ENCODE peak calls at places on chromosome 7, in six cellular contexts. S, G, H, V, W and M are unnamed samples.

GRCh38 chr7:86148501-86148900 is 495.2 kb upstream of the GRM3 start:
- DNase-seq in S (no peak), G (no peak), H (no peak), V (no peak), W (no peak), M (no peak)

GRCh38 chr7:129147723-129148122 is 3.2 kb downstream of the TSPAN33 start:
- DNase-seq in S (no peak), G (no peak), H (no peak), V (no peak), W (no peak), M (no peak)

GRCh38 chr7:122305475-122306319 is 1.1 kb upstream of the FEZF1 start:
- DNase-seq in S (no peak), G (no peak), H (no peak), V (peak), W (no peak), M (no peak)

GRCh38 chr7:116341222-116341907 is 131.0 kb downstream of the TES start:
- DNase-seq in S (no peak), G (no peak), H (no peak), V (peak), W (no peak), M (no peak)

GRCh38 chr7:107427462-107427861 is 42.4 kb upstream of the GPR22 start:
- DNase-seq in S (no peak), G (no peak), H (peak), V (no peak), W (peak), M (no peak)

GRCh38 chr7:22934023-22934422 is 79.9 kb downstream of the HYCC1 start:
- DNase-seq in S (no peak), G (no peak), H (no peak), V (peak), W (no peak), M (no peak)

GRCh38 chr7:144842377-144842851 is 6.6 kb upstream of the TPK1 start:
- DNase-seq in S (no peak), G (no peak), H (no peak), V (peak), W (peak), M (no peak)

GRCh38 chr7:37531225-37531624 is 82.6 kb upstream of the ELMO1 start:
- DNase-seq in S (no peak), G (no peak), H (no peak), V (no peak), W (no peak), M (no peak)

GRCh38 chr7:2576742-2577491 is 18.1 kb downstream of the IQCE start:
- DNase-seq in S (no peak), G (no peak), H (no peak), V (no peak), W (no peak), M (no peak)

GRCh38 chr7:133534816-133535215 is 281.9 kb downstream of the EXOC4 start:
- DNase-seq in S (no peak), G (no peak), H (no peak), V (no peak), W (no peak), M (no peak)

GRCh38 chr7:46291064-46291463 is 370.0 kb upstream of the IGFBP3 start:
- DNase-seq in S (peak), G (no peak), H (no peak), V (no peak), W (no peak), M (peak)

GRCh38 chr7:36289833-36290661 is 99.6 kb upstream of the ANLN start:
- DNase-seq in S (no peak), G (no peak), H (no peak), V (no peak), W (peak), M (no peak)

GRCh38 chr7:107661081-107661864 is 645 bp downstream of the SLC26A4 start:
- DNase-seq in S (no peak), G (peak), H (peak), V (peak), W (peak), M (peak)

GRCh38 chr7:107234436-107234835 is 65.6 kb downstream of the HBP1 start:
- DNase-seq in S (no peak), G (no peak), H (no peak), V (no peak), W (no peak), M (no peak)

GRCh38 chr7:122198581-122198980 is 54.5 kb upstream of the AASS start:
- DNase-seq in S (no peak), G (no peak), H (no peak), V (no peak), W (no peak), M (no peak)

GRCh38 chr7:118863961-118864360 is 639.5 kb downstream of the ANKRD7 start:
- DNase-seq in S (no peak), G (no peak), H (no peak), V (no peak), W (no peak), M (no peak)

GRCh38 chr7:9939171-9939570 is 1034.5 kb upstream of the PHF14 start:
- DNase-seq in S (no peak), G (no peak), H (no peak), V (no peak), W (no peak), M (no peak)

GRCh38 chr7:34191766-34192550 is 286.6 kb downstream of the BMPER start:
- DNase-seq in S (no peak), G (no peak), H (no peak), V (no peak), W (no peak), M (no peak)

GRCh38 chr7:2729893-2730716 is 42.1 kb downstream of the AMZ1 start:
- DNase-seq in S (no peak), G (peak), H (no peak), V (no peak), W (no peak), M (no peak)

GRCh38 chr7:81618400-81619014 is 151.3 kb downstream of the HGF start:
- DNase-seq in S (no peak), G (no peak), H (no peak), V (peak), W (peak), M (peak)

GRCh38 chr7:12884856-12885440 is 197.5 kb downstream of the ARL4A start:
- DNase-seq in S (no peak), G (no peak), H (no peak), V (peak), W (no peak), M (no peak)

GRCh38 chr7:26500749-26501352 is 209.2 kb downstream of the SNX10 start:
- DNase-seq in S (no peak), G (no peak), H (no peak), V (peak), W (no peak), M (no peak)

GRCh38 chr7:105654994-105655900 is 74.0 kb upstream of the EFCAB10 start:
- DNase-seq in S (no peak), G (peak), H (peak), V (peak), W (peak), M (peak)

GRCh38 chr7:93981480-93981874 is 22.7 kb downstream of the BET1 start:
- DNase-seq in S (no peak), G (peak), H (no peak), V (peak), W (no peak), M (no peak)

GRCh38 chr7:149777551-149778326 is 4.4 kb upstream of the ZNF467 start:
- DNase-seq in S (no peak), G (no peak), H (no peak), V (no peak), W (no peak), M (no peak)

GRCh38 chr7:116215550-116215949 is 5.2 kb downstream of the TES start:
- DNase-seq in S (no peak), G (no peak), H (no peak), V (no peak), W (no peak), M (no peak)

GRCh38 chr7:63925626-63926460 is 72.8 kb upstream of the ZNF722 start:
- DNase-seq in S (no peak), G (peak), H (peak), V (peak), W (peak), M (peak)

GRCh38 chr7:51878869-51879268 is 562.3 kb upstream of the COBL start:
- DNase-seq in S (no peak), G (no peak), H (no peak), V (no peak), W (no peak), M (no peak)

GRCh38 chr7:137718360-137718759 is 128.4 kb downstream of the DGKI start:
- DNase-seq in S (no peak), G (no peak), H (no peak), V (no peak), W (no peak), M (no peak)

GRCh38 chr7:123282181-123282580 is 82.4 kb upstream of the SLC13A1 start:
- DNase-seq in S (no peak), G (no peak), H (no peak), V (peak), W (no peak), M (no peak)

GRCh38 chr7:36904101-36904500 is 179.8 kb upstream of the AOAH start:
- DNase-seq in S (no peak), G (no peak), H (no peak), V (no peak), W (no peak), M (no peak)

GRCh38 chr7:87926581-87927461 is 7.2 kb upstream of the ADAM22 start:
- DNase-seq in S (peak), G (no peak), H (no peak), V (peak), W (peak), M (no peak)
- TF ChIP-seq CTCF in S (peak), G (no peak), H (no peak), V (no peak), W (no peak), M (no peak)

GRCh38 chr7:40437936-40438634 is 303.3 kb downstream of the SUGCT start:
- DNase-seq in S (no peak), G (no peak), H (no peak), V (peak), W (no peak), M (no peak)
- H3K4me3 ChIP-seq in S (no peak), G (no peak), H (no peak), V (no peak), W (no peak), M (no peak)

DNA sequence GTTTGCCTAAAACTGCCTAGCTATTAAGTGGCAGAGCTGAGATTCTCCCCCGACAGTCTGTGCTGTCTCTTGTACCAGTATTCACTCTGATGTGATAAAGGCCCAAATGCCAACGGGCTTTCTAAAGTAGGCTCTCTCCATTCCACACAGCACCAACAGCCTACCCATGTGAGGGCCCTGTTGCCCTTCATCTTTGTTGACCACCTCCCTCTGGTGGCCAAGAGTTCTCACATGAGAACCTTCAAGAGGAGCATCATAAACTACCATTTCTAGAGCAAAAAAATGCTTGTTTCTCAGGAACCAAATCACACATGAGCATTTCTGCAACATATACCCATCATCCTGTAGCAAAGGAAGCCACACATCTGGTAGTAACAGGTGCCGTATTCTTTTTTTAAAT is 185.8 kb downstream of the GRM8 start:
- DNase-seq in S (no peak), G (no peak), H (no peak), V (no peak), W (peak), M (peak)
- TF ChIP-seq CTCF in S (no peak), G (no peak), H (no peak), V (no peak), W (no peak), M (peak)

GRCh38 chr7:75986147-75986781 is 8.1 kb downstream of the TMEM120A start:
- DNase-seq in S (no peak), G (peak), H (no peak), V (no peak), W (no peak), M (no peak)
- H3K4me3 ChIP-seq in S (no peak), G (no peak), H (no peak), V (no peak), W (no peak), M (no peak)

GRCh38 chr7:92461027-92462003 is 14.0 kb downstream of the GATAD1 start:
- DNase-seq in S (no peak), G (no peak), H (no peak), V (peak), W (peak), M (peak)
- TF ChIP-seq CTCF in S (peak), G (no peak), H (peak), V (peak), W (peak), M (peak)

DNA sequence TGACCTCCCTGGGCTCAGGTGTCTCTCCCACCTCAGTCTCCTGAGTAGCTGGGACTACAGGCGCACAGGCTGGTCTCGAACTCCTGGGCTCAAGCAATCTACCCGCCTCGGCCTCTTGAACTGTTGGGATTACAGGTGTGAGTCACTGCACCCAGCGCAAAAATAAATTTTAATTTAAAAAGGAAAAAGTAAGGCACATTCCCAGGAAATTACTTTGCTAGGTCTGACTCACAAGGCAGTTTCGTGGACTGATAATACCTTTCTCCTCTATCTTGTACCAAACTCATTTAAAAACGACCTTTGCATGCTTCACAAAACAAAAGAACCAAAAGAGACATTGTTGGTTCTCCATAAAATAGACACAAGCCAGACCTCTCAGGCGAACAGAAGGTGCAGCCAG is 29.7 kb downstream of the PARP12 start:
- DNase-seq in S (no peak), G (no peak), H (no peak), V (peak), W (no peak), M (no peak)
- H3K4me3 ChIP-seq in S (no peak), G (no peak), H (no peak), V (no peak), W (no peak), M (no peak)

DNA sequence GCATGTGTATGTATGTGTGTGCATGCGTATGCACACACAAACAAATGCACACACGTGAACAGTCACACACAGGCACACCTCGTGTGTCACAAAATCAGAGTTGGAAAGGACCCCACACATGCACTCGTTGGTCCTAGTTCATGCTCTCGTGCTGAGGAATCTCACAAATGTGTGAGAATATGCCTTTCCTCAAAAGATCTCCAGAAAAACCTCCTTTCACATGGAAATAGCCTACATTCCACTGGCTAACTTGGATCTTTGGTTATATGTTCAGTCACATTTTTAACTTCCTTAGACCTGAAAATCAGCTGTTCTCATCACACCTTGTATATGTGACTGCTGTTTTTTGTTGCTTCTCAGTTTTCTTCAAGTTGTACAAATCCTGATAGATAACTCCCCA is 256.7 kb downstream of the DPP6 start:
- DNase-seq in S (no peak), G (no peak), H (no peak), V (no peak), W (no peak), M (no peak)
- TF ChIP-seq CTCF in S (no peak), G (no peak), H (no peak), V (no peak), W (no peak), M (no peak)

GRCh38 chr7:100570954-100571828 is 2.5 kb downstream of the SAP25 start:
- DNase-seq in S (no peak), G (no peak), H (no peak), V (no peak), W (peak), M (no peak)

GRCh38 chr7:100567751-100568175 is 5.9 kb downstream of the SAP25 start:
- DNase-seq in S (no peak), G (no peak), H (no peak), V (no peak), W (peak), M (no peak)

GRCh38 chr7:100568176-100568935 is 5.3 kb downstream of the SAP25 start:
- DNase-seq in S (no peak), G (no peak), H (no peak), V (no peak), W (peak), M (no peak)

GRCh38 chr7:100567045-100567730 is 6.5 kb downstream of the SAP25 start:
- DNase-seq in S (no peak), G (no peak), H (no peak), V (no peak), W (no peak), M (peak)

GRCh38 chr7:100568936-100569844 is 4.5 kb downstream of the SAP25 start:
- DNase-seq in S (no peak), G (peak), H (no peak), V (peak), W (peak), M (peak)
- H3K4me3 ChIP-seq in S (no peak), G (peak), H (peak), V (peak), W (no peak), M (no peak)

GRCh38 chr7:148155826-148156225 is 434.7 kb upstream of the C7orf33 start:
- DNase-seq in S (no peak), G (no peak), H (no peak), V (no peak), W (no peak), M (no peak)

GRCh38 chr7:148153611-148154010 is 437.0 kb upstream of the C7orf33 start:
- DNase-seq in S (no peak), G (peak), H (peak), V (peak), W (peak), M (peak)

GRCh38 chr7:148149730-148150129 is 440.8 kb upstream of the C7orf33 start:
- DNase-seq in S (no peak), G (no peak), H (no peak), V (no peak), W (no peak), M (no peak)

GRCh38 chr7:148148456-148148855 is 442.1 kb upstream of the C7orf33 start:
- DNase-seq in S (no peak), G (no peak), H (no peak), V (no peak), W (no peak), M (no peak)

GRCh38 chr7:148151778-148152177 is 438.8 kb upstream of the C7orf33 start:
- DNase-seq in S (no peak), G (no peak), H (no peak), V (no peak), W (no peak), M (no peak)
- TF ChIP-seq CTCF in S (no peak), G (no peak), H (no peak), V (no peak), W (no peak), M (no peak)

GRCh38 chr7:19112290-19113000 is 5.0 kb downstream of the TWIST1 start:
- DNase-seq in S (no peak), G (no peak), H (peak), V (peak), W (no peak), M (peak)
- H3K4me3 ChIP-seq in S (no peak), G (peak), H (peak), V (peak), W (no peak), M (peak)